ENCODE peak calls at places on chromosomes 7 and 10, in eight cellular contexts. U is A549, N is IMR-90, S is SK-N-SH, R is WTC11, J is K562, L is H1, Q is HepG2. K is an unnamed sample.

GRCh38 chr10:102408081-102408727 is 10.4 kb downstream of the PSD start:
- DNase-seq in N (no peak), L (no peak), J (no peak), S (no peak), R (no peak), Q (no peak), U (no peak), K (no peak)

GRCh38 chr7:91249506-91250233 is 14.6 kb upstream of the FZD1 start:
- DNase-seq in R (no peak), N (peak), L (no peak), S (no peak), Q (no peak), J (no peak), U (peak), K (no peak)

GRCh38 chr7:42768037-42768436 is 143.8 kb downstream of the C7orf25 start:
- DNase-seq in Q (no peak), L (no peak), S (no peak), R (no peak), U (peak), J (no peak), N (no peak), K (no peak)

GRCh38 chr7:134662871-134663205 is 16.2 kb downstream of the BPGM start:
- DNase-seq in L (no peak), R (no peak), S (no peak), Q (no peak), J (no peak), N (no peak), U (no peak), K (no peak)

GRCh38 chr10:108735380-108735779 is 1187.9 kb downstream of the XPNPEP1 start:
- DNase-seq in Q (no peak), J (no peak), N (peak), R (no peak), L (no peak), S (no peak), U (no peak), K (no peak)

GRCh38 chr10:5611899-5612680 is 54.3 kb downstream of the ASB13 start:
- DNase-seq in S (no peak), R (no peak), J (no peak), N (no peak), L (no peak), Q (no peak), U (no peak), K (no peak)

GRCh38 chr10:15539262-15539661 is 168.2 kb upstream of the FAM171A1 start:
- DNase-seq in R (no peak), L (no peak), J (no peak), U (no peak), N (no peak), S (no peak), Q (no peak), K (no peak)

GRCh38 chr7:145169908-145170307 is 334.1 kb upstream of the TPK1 start:
- DNase-seq in R (no peak), N (no peak), S (peak), J (no peak), Q (no peak), L (no peak), U (peak), K (no peak)

GRCh38 chr7:32204361-32205018 is 134.3 kb upstream of the PDE1C start:
- DNase-seq in U (peak), R (peak), L (peak), Q (peak), S (peak), N (peak), J (no peak), K (peak)

GRCh38 chr10:78981257-78981969 is 87.4 kb upstream of the ZMIZ1 start:
- DNase-seq in N (no peak), L (no peak), U (no peak), R (no peak), Q (no peak), S (no peak), J (no peak), K (no peak)

GRCh38 chr7:100093498-100093897 is 4.7 kb downstream of the COPS6 start:
- DNase-seq in S (peak), Q (no peak), J (no peak), R (no peak), N (no peak), U (no peak), L (no peak), K (no peak)

GRCh38 chr10:70355234-70356021 is 27.0 kb downstream of the LRRC20 start:
- DNase-seq in R (no peak), L (no peak), Q (no peak), J (no peak), U (no peak), S (no peak), N (no peak), K (peak)

GRCh38 chr10:34280599-34281374 is 534.3 kb downstream of the PARD3 start:
- DNase-seq in Q (peak), J (peak), S (no peak), N (peak), L (no peak), U (peak), R (no peak), K (no peak)

GRCh38 chr10:114626841-114627240 is 31.2 kb downstream of the ABLIM1 start:
- DNase-seq in J (no peak), U (no peak), S (no peak), N (peak), Q (no peak), L (no peak), R (no peak), K (no peak)

GRCh38 chr10:87782721-87783120 is 35.3 kb downstream of the ATAD1 start:
- DNase-seq in L (no peak), J (no peak), N (no peak), U (no peak), S (no peak), R (no peak), Q (no peak), K (no peak)

GRCh38 chr10:85224366-85224960 is 896.1 kb downstream of the CCSER2 start:
- DNase-seq in Q (peak), U (no peak), N (no peak), S (no peak), J (no peak), L (no peak), R (no peak), K (no peak)

GRCh38 chr10:48289652-48290238 is 15.2 kb upstream of the FRMPD2 start:
- DNase-seq in U (peak), R (peak), Q (peak), S (peak), N (peak), L (no peak), J (peak), K (no peak)

GRCh38 chr10:59864141-59864962 is 42.0 kb downstream of the CCDC6 start:
- DNase-seq in N (no peak), L (no peak), J (no peak), Q (no peak), S (no peak), R (no peak), U (no peak), K (no peak)

GRCh38 chr7:87370660-87371180 is 25.3 kb downstream of the CROT start:
- DNase-seq in Q (peak), J (peak), N (peak), R (no peak), L (no peak), S (no peak), U (peak), K (no peak)

GRCh38 chr7:99201027-99201426 is 6.9 kb downstream of the KPNA7 start:
- DNase-seq in N (peak), J (no peak), U (peak), S (no peak), R (no peak), Q (no peak), L (no peak), K (no peak)

GRCh38 chr7:150379590-150380379 is 655 bp downstream of the ZNF775 start:
- DNase-seq in R (peak), N (no peak), S (peak), L (no peak), Q (no peak), U (peak), J (peak), K (no peak)

GRCh38 chr7:150381096-150381495 is 2.0 kb downstream of the ZNF775 start:
- DNase-seq in L (no peak), J (no peak), Q (no peak), R (peak), U (no peak), S (no peak), N (no peak), K (no peak)

GRCh38 chr7:150378853-150379589 is at the start of gene ZNF775:
- DNase-seq in N (peak), S (peak), Q (peak), U (peak), J (peak), L (peak), R (peak), K (no peak)

GRCh38 chr7:150381785-150382122 is 2.6 kb downstream of the ZNF775 start:
- DNase-seq in J (no peak), R (peak), L (no peak), N (no peak), S (no peak), Q (no peak), U (no peak), K (no peak)

DNA sequence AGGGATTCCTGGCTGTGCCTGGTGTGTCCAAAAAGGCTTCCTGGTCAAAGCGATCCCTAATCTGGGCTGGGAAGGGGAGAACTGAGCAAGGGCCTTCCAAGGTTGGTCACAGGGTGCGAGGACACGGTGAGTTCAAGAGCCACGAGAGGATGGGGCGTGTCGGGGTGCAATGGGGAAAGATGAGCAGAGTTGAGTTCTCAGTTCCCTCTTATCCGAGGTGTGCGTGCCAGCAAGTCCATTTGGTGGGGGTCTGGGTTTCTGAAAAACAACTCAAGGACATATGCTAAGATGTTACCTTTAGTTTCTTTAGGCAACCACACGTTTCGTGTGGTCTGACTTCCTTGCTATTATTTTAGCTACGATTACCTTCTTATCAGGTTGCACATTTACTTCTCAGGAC is 1.3 kb downstream of the ZNF775 start:
- DNase-seq in N (no peak), U (no peak), J (no peak), Q (no peak), S (no peak), R (peak), L (no peak), K (no peak)
- TF ChIP-seq USF2 in N (no peak), U (no peak), J (no peak), Q (no peak), S (no peak), R (no peak), L (no peak), K (no peak)

GRCh38 chr10:121736315-121737002 is 138.2 kb upstream of the FGFR2 start:
- DNase-seq in J (no peak), U (no peak), S (peak), L (no peak), N (no peak), R (no peak), Q (no peak), K (no peak)

GRCh38 chr10:121739114-121739513 is 140.9 kb upstream of the FGFR2 start:
- DNase-seq in N (no peak), U (no peak), S (no peak), L (no peak), Q (no peak), R (no peak), J (no peak), K (no peak)

GRCh38 chr10:121735248-121735647 is 137.0 kb upstream of the FGFR2 start:
- DNase-seq in L (no peak), U (no peak), Q (no peak), S (no peak), N (no peak), R (no peak), J (peak), K (no peak)

GRCh38 chr10:121732676-121733445 is 134.6 kb upstream of the FGFR2 start:
- DNase-seq in S (no peak), N (no peak), R (peak), Q (no peak), U (no peak), L (peak), J (no peak), K (no peak)

DNA sequence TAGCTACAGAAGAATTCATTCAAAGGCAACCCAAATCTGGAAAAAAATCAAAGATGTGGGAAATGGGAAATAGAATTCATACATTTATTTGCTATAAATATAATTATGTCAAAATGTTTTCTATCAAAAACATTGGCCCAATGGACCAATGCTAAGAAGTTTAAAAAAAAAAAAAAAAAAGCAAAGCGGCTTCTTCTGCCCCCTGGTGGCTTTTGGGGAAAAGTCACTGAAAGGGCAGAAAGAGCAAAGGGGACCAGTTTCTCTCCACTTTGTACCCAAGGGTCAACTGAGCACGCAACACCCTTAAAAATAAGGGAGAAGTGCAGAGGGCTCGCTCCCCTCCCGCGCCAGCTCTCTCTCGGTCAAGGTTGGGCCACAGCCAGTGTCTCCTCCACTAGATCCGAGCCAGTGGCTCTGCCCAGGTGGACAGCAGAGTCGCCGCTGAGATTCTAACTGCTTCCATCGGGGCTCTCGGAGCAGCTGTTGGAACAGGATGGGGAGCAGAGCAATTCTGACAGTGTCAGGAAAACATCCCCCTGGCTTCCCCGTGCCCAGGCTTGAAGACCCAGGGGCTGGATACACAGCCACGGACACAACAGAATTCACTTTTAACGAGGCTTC is 136.4 kb upstream of the FGFR2 start:
- DNase-seq in L (no peak), Q (peak), U (peak), R (peak), J (peak), N (no peak), S (peak), K (no peak)
- TF ChIP-seq USF2 in L (no peak), Q (no peak), U (no peak), R (no peak), J (no peak), N (no peak), S (no peak), K (no peak)

DNA sequence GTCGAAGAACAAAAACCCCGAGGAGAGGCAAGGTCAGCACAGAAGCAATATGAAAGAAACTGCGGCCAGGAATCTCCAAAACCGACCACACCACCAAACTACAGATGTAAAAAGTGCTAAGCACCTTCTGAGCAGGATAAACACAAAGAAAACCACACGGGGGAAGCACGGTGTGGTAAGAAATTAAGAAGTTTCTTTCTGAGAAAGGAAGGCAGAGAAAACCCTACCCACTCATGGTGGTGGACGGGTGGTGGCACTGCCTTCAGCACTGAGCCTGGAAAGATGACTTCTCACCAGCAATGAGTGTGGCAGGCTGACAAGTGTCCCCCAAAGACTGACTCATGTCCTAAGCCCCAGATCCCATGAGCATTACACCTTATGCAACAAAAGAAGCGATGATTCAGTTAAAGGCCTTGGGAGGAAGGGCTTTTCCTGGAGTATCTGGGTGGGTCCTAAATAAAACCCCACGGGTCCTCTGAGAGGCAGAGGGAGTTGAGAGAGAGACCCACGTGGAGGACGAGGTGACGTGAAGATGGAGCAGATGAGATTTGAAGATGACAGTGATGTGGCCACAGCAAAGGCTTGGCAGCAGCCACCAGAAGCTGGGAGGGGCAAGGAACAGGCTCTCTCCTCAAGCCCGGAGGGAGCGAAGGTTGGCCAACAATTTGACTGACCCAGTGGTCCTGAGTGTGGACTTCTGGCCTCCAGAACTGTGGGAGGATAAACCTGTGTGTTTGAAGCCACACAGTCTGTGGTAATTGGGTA is 124.9 kb downstream of the DLG5 start:
- DNase-seq in S (no peak), Q (no peak), J (no peak), U (no peak), R (no peak), L (no peak), N (peak), K (peak)
- TF ChIP-seq USF2 in S (no peak), Q (no peak), J (no peak), U (no peak), R (no peak), L (no peak), N (no peak), K (no peak)

GRCh38 chr7:696426-697258 is 29.9 kb upstream of the DNAAF5 start:
- DNase-seq in U (no peak), S (no peak), N (no peak), L (no peak), R (no peak), J (no peak), Q (no peak), K (no peak)
- TF ChIP-seq USF2 in U (no peak), S (no peak), N (no peak), L (no peak), R (no peak), J (no peak), Q (no peak), K (no peak)

GRCh38 chr7:30974605-30975256 is 11.0 kb downstream of the GHRHR start:
- DNase-seq in J (peak), N (peak), S (peak), L (peak), Q (peak), U (peak), R (peak), K (peak)
- TF ChIP-seq USF2 in J (no peak), N (no peak), S (no peak), L (no peak), Q (no peak), U (no peak), R (no peak), K (no peak)

K was measured in GM12878.